ENCODE peak calls at places on chromosomes 11 and 22, in five cellular contexts. One of them, this sample, is unnamed.
A peak's percentile ranks its signal among the peaks of the same experiment; 100 is the strongest.

GRCh38 chr11:123054301-123055065 is 7.5 kb downstream of the HSPA8 start:
- DNase-seq in thoracic aorta: no peak
- DNase-seq in SK-N-SH: peak; percentile 75
- DNase-seq in kidney: no peak
- DNase-seq in upper lobe of right lung: no peak
- DNase-seq in this sample: no peak

GRCh38 chr11:94794287-94795168 is 26.4 kb downstream of the AMOTL1 start:
- DNase-seq in SK-N-SH: peak; percentile 56
- DNase-seq in thoracic aorta: peak; percentile 72
- DNase-seq in kidney: peak; percentile 81
- DNase-seq in upper lobe of right lung: peak; percentile 73
- DNase-seq in this sample: no peak

GRCh38 chr11:16806791-16807190 is 68.3 kb downstream of the C11orf58 start:
- DNase-seq in SK-N-SH: no peak
- DNase-seq in upper lobe of right lung: no peak
- DNase-seq in thoracic aorta: no peak
- DNase-seq in kidney: no peak
- DNase-seq in this sample: no peak

GRCh38 chr11:95592455-95592854 is 197.1 kb downstream of the FAM76B start:
- DNase-seq in upper lobe of right lung: no peak
- DNase-seq in SK-N-SH: no peak
- DNase-seq in thoracic aorta: no peak
- DNase-seq in kidney: no peak
- DNase-seq in this sample: no peak

GRCh38 chr11:61452825-61453224 is 22.9 kb downstream of the SDHAF2 start:
- DNase-seq in SK-N-SH: no peak
- DNase-seq in thoracic aorta: no peak
- DNase-seq in kidney: no peak
- DNase-seq in upper lobe of right lung: no peak
- DNase-seq in this sample: no peak

GRCh38 chr11:91527380-91528030 is 697.1 kb upstream of the FAT3 start:
- DNase-seq in SK-N-SH: no peak
- DNase-seq in kidney: no peak
- DNase-seq in upper lobe of right lung: no peak
- DNase-seq in thoracic aorta: no peak
- DNase-seq in this sample: no peak

GRCh38 chr22:43088979-43089717 is at the start of gene TTLL1:
- DNase-seq in upper lobe of right lung: peak; percentile 96
- DNase-seq in kidney: peak; percentile 95
- DNase-seq in SK-N-SH: peak; percentile 89
- DNase-seq in thoracic aorta: peak; percentile 43
- DNase-seq in this sample: peak; percentile 88

GRCh38 chr11:38156495-38157146 is 1558.6 kb upstream of the RAG2 start:
- DNase-seq in SK-N-SH: no peak
- DNase-seq in thoracic aorta: no peak
- DNase-seq in kidney: no peak
- DNase-seq in upper lobe of right lung: no peak
- DNase-seq in this sample: no peak

DNA sequence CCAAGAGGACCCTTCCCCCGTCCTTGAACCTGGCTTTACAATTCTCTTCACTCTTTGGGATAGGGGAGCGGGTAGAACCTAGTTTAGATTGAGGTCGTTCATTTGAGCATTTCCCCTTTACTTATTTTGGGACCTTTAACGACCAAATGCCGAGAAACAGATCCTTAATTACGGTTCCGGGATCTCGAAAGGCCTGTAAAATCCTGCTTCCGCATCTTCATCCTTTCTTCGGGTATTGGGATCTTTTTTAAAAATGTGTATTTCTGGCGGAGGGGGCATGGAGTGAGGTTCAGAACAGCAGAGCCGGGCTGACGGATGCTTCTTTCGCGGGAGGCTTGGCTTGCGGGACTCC is 397 bp upstream of the HIPK3 start:
- DNase-seq in kidney: no peak
- DNase-seq in thoracic aorta: no peak
- DNase-seq in SK-N-SH: no peak
- DNase-seq in upper lobe of right lung: no peak
- DNase-seq in this sample: no peak
- TF ChIP-seq CTCF in kidney: no peak
- TF ChIP-seq CTCF in thoracic aorta: no peak
- TF ChIP-seq CTCF in SK-N-SH: no peak
- TF ChIP-seq CTCF in upper lobe of right lung: no peak
- TF ChIP-seq CTCF in this sample: no peak

GRCh38 chr11:72975778-72976520 is 161.7 kb downstream of the ATG16L2 start:
- DNase-seq in upper lobe of right lung: no peak
- DNase-seq in thoracic aorta: no peak
- DNase-seq in SK-N-SH: no peak
- DNase-seq in kidney: no peak
- DNase-seq in this sample: no peak

GRCh38 chr11:72972541-72973128 is 158.4 kb downstream of the ATG16L2 start:
- DNase-seq in thoracic aorta: no peak
- DNase-seq in SK-N-SH: no peak
- DNase-seq in kidney: no peak
- DNase-seq in upper lobe of right lung: no peak
- DNase-seq in this sample: no peak

GRCh38 chr11:72971611-72972010 is 157.4 kb downstream of the ATG16L2 start:
- DNase-seq in thoracic aorta: no peak
- DNase-seq in kidney: no peak
- DNase-seq in upper lobe of right lung: no peak
- DNase-seq in SK-N-SH: no peak
- DNase-seq in this sample: no peak

GRCh38 chr11:72971211-72971610 is 157.0 kb downstream of the ATG16L2 start:
- DNase-seq in thoracic aorta: no peak
- DNase-seq in kidney: no peak
- DNase-seq in upper lobe of right lung: no peak
- DNase-seq in SK-N-SH: no peak
- DNase-seq in this sample: no peak

DNA sequence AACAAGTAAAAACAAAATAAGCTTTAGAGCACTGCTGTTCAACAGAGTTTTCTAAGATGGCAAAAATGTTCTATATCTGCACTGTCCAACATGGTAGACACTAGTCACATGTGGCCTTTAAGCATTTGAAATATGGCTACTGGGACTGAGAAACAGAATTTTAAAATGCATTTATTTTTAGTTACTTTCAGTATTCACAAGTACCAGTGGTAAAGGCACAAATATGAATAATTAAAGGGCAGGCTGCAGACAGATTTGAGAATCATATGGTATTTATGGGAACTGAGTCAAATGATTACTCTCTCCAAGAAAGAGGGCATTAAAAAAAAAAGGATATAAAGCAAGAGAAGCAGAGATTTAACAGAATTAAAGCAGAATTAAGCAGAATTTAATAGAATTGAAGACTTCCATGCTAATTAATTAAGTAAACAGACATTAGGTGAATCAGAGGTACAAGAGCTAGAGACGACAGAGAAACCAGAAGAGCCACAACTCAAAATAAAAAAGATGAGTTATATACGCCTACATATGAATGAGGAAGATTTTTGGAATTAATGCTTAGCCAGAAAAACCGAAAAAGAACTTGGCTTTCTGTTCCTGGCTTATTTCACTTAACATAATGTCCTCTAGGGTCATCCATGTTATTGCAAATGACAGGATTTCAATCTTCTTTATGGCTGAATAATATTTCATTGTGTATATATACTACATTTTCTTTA is 160.4 kb downstream of the ATG16L2 start:
- DNase-seq in kidney: no peak
- DNase-seq in thoracic aorta: no peak
- DNase-seq in SK-N-SH: no peak
- DNase-seq in upper lobe of right lung: no peak
- DNase-seq in this sample: no peak
- H3K4me1 ChIP-seq in kidney: no peaks in the 10 kb centered on the region
- H3K4me1 ChIP-seq in thoracic aorta: peaks cover 34% of the 10 kb centered on the region
- H3K4me1 ChIP-seq in SK-N-SH: peaks cover 24% of the 10 kb centered on the region
- H3K4me1 ChIP-seq in upper lobe of right lung: peaks cover 28% of the 10 kb centered on the region
- H3K4me1 ChIP-seq in this sample: no peaks in the 10 kb centered on the region

DNA sequence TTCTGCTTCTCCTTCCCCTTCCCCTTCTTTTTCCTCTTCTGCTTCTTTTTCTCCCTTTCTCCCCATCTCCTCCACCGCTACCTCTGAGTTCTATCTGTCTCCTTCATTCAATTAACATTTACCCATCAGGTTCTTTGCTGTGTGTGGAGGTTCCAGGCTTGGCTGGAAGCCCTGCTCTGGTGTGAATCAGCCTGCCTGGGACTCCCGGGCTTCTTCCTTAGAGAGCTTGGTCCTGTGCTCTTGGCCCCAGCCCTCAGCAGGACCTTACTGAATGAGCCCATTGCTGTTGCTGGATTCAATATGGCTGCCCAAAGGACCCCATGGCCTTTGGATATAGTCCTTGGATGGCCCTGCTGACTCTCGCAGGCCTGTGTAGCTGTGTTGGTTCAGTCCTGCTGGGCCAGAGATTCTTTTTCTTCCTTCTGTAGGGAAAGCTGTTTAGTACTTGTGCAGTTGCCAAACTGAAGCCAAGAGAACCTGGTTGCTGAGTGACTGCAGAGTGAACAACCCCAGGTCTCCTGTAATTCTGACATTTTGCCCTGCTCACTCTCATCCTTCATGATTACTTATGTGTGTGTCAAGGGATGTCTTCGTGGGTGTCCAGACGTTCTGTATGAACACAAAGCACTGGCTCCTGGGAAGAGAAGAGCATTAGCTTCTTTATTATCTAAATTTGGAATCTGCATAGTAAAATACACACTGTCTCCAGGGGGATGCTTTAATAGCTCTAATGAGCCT is 81.0 kb upstream of the ZBED5 start:
- DNase-seq in SK-N-SH: no peak
- DNase-seq in thoracic aorta: no peak
- DNase-seq in upper lobe of right lung: no peak
- DNase-seq in kidney: no peak
- DNase-seq in this sample: no peak
- H3K4me3 ChIP-seq in SK-N-SH: no peak overlapping the region
- H3K4me3 ChIP-seq in thoracic aorta: no peak overlapping the region
- H3K4me3 ChIP-seq in upper lobe of right lung: no peak overlapping the region
- H3K4me3 ChIP-seq in kidney: no peak overlapping the region
- H3K4me3 ChIP-seq in this sample: no peak overlapping the region

DNA sequence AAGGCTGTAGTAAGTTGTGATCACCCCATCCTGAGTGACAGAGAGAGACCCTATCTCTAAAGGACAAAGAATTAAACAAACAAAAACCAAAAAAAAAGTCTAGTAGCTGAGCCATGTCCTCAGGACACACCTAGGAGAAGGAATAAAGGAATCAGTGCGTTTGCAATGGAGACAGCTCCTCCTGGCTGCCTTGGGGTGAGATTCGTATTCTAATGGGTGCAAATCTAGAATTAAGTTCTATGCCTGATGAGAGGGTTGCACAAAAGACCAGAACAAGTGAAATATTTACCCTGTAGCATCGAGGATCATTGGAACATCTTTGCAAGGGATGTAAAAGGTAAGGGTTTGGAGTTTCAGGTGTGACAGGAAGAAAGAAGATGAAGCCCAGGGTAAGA is 70.3 kb upstream of the BMAL1 start:
- DNase-seq in thoracic aorta: no peak
- DNase-seq in upper lobe of right lung: no peak
- DNase-seq in SK-N-SH: no peak
- DNase-seq in kidney: no peak
- DNase-seq in this sample: no peak
- TF ChIP-seq CTCF in thoracic aorta: no peak
- TF ChIP-seq CTCF in upper lobe of right lung: no peak
- TF ChIP-seq CTCF in SK-N-SH: no peak
- TF ChIP-seq CTCF in kidney: peak; percentile 3
- TF ChIP-seq CTCF in this sample: no peak

DNA sequence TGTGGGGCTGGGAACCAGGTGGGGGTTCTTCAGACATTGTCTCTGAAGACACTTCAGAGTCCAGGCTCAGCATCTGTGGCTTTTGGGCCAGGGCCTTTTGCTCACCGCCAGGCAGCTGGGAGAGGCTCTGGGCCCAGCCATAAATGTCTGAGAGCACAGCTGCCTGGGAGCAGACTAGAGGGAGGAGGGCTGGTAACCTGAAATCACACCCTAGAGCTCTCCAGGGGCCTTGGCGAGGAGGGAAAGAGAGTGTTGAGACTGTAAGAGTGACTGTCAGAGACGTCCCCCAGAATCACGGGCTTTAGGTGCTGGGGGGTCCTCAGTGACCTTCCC is 4.1 kb downstream of the TRABD start:
- DNase-seq in SK-N-SH: no peak
- DNase-seq in thoracic aorta: no peak
- DNase-seq in upper lobe of right lung: no peak
- DNase-seq in kidney: no peak
- DNase-seq in this sample: no peak
- H3K4me1 ChIP-seq in SK-N-SH: peaks cover 4% of the 10 kb centered on the region
- H3K4me1 ChIP-seq in thoracic aorta: peaks cover 43% of the 10 kb centered on the region
- H3K4me1 ChIP-seq in upper lobe of right lung: peaks cover 56% of the 10 kb centered on the region
- H3K4me1 ChIP-seq in kidney: peaks cover 4% of the 10 kb centered on the region
- H3K4me1 ChIP-seq in this sample: peaks cover 26% of the 10 kb centered on the region

DNA sequence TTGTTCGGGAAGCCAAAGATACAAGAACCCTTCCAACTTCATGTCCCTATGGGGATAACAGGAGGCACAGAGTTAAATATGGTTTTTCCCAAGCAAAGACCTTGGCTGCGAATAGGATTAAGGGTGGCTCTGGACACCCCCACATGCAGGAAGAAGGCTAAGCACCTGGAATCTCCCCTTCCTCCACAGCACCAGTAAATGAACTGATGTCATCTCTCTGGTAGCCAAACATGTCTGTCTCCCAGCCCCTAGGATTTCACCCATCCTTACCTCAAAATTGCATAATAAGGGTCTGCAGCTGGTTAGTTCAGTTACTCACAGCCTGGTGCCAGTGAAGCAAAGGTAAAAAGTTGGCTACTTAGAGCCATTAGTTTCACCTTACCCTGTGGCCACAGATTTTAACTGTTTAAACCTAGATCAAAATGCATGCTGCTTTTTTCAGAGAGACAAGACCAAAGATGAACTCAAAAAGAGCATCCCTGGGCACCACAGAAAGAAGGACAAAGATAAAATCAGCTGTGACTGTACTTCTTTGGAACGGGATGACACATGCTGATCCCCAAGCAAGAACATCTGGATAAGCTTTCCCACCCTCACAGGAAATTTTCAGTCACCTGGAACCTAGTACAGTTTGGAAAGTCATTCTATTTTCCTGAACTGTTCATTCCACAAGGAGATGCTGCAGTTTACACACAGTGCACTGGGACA is 77.3 kb upstream of the AKIP1 start:
- DNase-seq in kidney: no peak
- DNase-seq in upper lobe of right lung: no peak
- DNase-seq in SK-N-SH: no peak
- DNase-seq in thoracic aorta: no peak
- DNase-seq in this sample: no peak
- H3K4me3 ChIP-seq in kidney: no peak overlapping the region
- H3K4me3 ChIP-seq in upper lobe of right lung: no peak overlapping the region
- H3K4me3 ChIP-seq in SK-N-SH: no peak overlapping the region
- H3K4me3 ChIP-seq in thoracic aorta: no peak overlapping the region
- H3K4me3 ChIP-seq in this sample: no peak overlapping the region

GRCh38 chr11:20671856-20672546 is 2.6 kb downstream of the NELL1 start:
- DNase-seq in kidney: no peak
- DNase-seq in SK-N-SH: peak; percentile 67
- DNase-seq in upper lobe of right lung: no peak
- DNase-seq in thoracic aorta: no peak
- DNase-seq in this sample: no peak
- TF ChIP-seq CTCF in kidney: peak; percentile 15
- TF ChIP-seq CTCF in SK-N-SH: peak; percentile 41
- TF ChIP-seq CTCF in upper lobe of right lung: no peak
- TF ChIP-seq CTCF in thoracic aorta: no peak
- TF ChIP-seq CTCF in this sample: no peak

GRCh38 chr11:119416606-119417580 is 6.1 kb downstream of the THY1 start:
- DNase-seq in upper lobe of right lung: no peak
- DNase-seq in SK-N-SH: no peak
- DNase-seq in kidney: no peak
- DNase-seq in thoracic aorta: no peak
- DNase-seq in this sample: no peak
- H3K4me1 ChIP-seq in upper lobe of right lung: peaks cover 7% of the 10 kb centered on the region
- H3K4me1 ChIP-seq in SK-N-SH: peaks cover 25% of the 10 kb centered on the region
- H3K4me1 ChIP-seq in kidney: peaks cover 30% of the 10 kb centered on the region
- H3K4me1 ChIP-seq in thoracic aorta: peaks cover 29% of the 10 kb centered on the region
- H3K4me1 ChIP-seq in this sample: no peaks in the 10 kb centered on the region

This sample was measured in pancreas.